ENCODE peak calls at places on chromosome 16, in nine cellular contexts. K is left lung, U is SJSA1, M is stomach, W is neural progenitor cell, A is adrenal gland, N is A549, P is astrocyte, B is heart left ventricle. Y is an unnamed sample.

GRCh38 chr16:55037051-55037450 is 106.4 kb downstream of the IRX5 start:
- DNase-seq in K (no peak), U (no peak), M (no peak), W (no peak), A (no peak), N (no peak), P (no peak), B (no peak), Y (no peak)

GRCh38 chr16:88374736-88375135 is 8.0 kb upstream of the ZNF469 start:
- DNase-seq in K (peak; percentile 10), U (no peak), M (no peak), W (no peak), A (no peak), N (no peak), P (no peak), B (peak; percentile 14), Y (peak; percentile 49)

GRCh38 chr16:565420-566330 is 1.1 kb upstream of the NHLRC4 start:
- DNase-seq in K (no peak), U (no peak), M (no peak), W (no peak), A (no peak), N (no peak), P (no peak), B (no peak), Y (no peak)

GRCh38 chr16:8402981-8403853 is 187.1 kb downstream of the TMEM114 start:
- DNase-seq in K (no peak), U (no peak), M (no peak), W (peak; percentile 30), A (no peak), N (no peak), P (no peak), B (no peak), Y (no peak)

GRCh38 chr16:70709457-70709856 is 23.6 kb upstream of the MTSS2 start:
- DNase-seq in K (no peak), U (no peak), M (no peak), W (no peak), A (no peak), N (no peak), P (no peak), B (no peak), Y (no peak)

GRCh38 chr16:30535106-30535776 is 583 bp upstream of the ZNF747 start:
- DNase-seq in K (no peak), U (peak; percentile 35), M (no peak), W (peak; percentile 41), A (no peak), N (no peak), P (no peak), B (no peak), Y (no peak)

GRCh38 chr16:56729351-56729735 is 586 bp upstream of the NUP93 start:
- DNase-seq in K (no peak), U (no peak), M (no peak), W (peak; percentile 31), A (peak; percentile 14), N (no peak), P (no peak), B (no peak), Y (no peak)

GRCh38 chr16:1775846-1776671 is 3.1 kb upstream of the MRPS34 start:
- DNase-seq in K (no peak), U (no peak), M (no peak), W (no peak), A (no peak), N (no peak), P (no peak), B (no peak), Y (no peak)

GRCh38 chr16:76265434-76266045 is 11.7 kb upstream of the CNTNAP4 start:
- DNase-seq in K (no peak), U (no peak), M (no peak), W (peak; percentile 67), A (peak; percentile 19), N (peak; percentile 3), P (no peak), B (no peak), Y (no peak)

GRCh38 chr16:87202346-87202745 is 114.8 kb downstream of the C16orf95 start:
- DNase-seq in K (no peak), U (peak; percentile 66), M (no peak), W (no peak), A (no peak), N (no peak), P (peak; percentile 70), B (no peak), Y (no peak)

GRCh38 chr16:56493131-56493530 is 26.7 kb downstream of the BBS2 start:
- DNase-seq in K (no peak), U (no peak), M (no peak), W (no peak), A (peak; percentile 38), N (no peak), P (no peak), B (no peak), Y (no peak)

GRCh38 chr16:28041615-28042014 is 21.9 kb downstream of the GSG1L start:
- DNase-seq in K (no peak), U (no peak), M (no peak), W (no peak), A (no peak), N (no peak), P (peak; percentile 4), B (no peak), Y (no peak)

GRCh38 chr16:1425616-1426370 is 5.1 kb upstream of the PERCC1 start:
- DNase-seq in K (no peak), U (no peak), M (no peak), W (no peak), A (no peak), N (no peak), P (no peak), B (no peak), Y (no peak)

GRCh38 chr16:26688105-26688504 is 378.6 kb upstream of the C16orf82 start:
- DNase-seq in K (no peak), U (no peak), M (no peak), W (peak; percentile 11), A (no peak), N (no peak), P (no peak), B (no peak), Y (no peak)

GRCh38 chr16:28082624-28083023 is 19.1 kb upstream of the GSG1L start:
- DNase-seq in K (no peak), U (no peak), M (no peak), W (peak; percentile 78), A (no peak), N (no peak), P (no peak), B (no peak), Y (no peak)

DNA sequence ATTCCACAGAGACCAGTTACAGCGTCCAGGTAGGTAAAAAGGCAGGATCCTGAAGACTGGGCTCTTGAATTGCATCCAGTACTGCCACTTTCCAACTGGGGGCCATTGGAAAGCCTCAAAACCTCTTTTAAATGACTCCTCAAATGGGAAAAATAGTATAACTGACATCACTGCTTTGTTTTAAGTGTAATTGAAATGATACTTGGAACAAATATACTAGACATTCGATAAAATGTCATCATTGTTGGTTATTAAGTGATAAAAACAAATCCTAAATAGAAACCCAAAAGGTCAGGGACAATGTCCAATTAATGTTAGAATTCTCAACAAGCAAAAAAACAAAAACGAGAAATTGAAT is 1.2 kb upstream of the COTL1 start:
- DNase-seq in K (no peak), U (no peak), M (no peak), W (no peak), A (no peak), N (no peak), P (no peak), B (no peak), Y (no peak)
- H3K27ac ChIP-seq in K (peak overlapping the region; percentile 90), U (peak overlapping the region; percentile 68), M (no peak overlapping the region), W (no peak overlapping the region), A (no peak overlapping the region), N (peak overlapping the region; percentile 82), P (peak overlapping the region; percentile 60), B (no peak overlapping the region), Y (no peak overlapping the region)

GRCh38 chr16:53130193-53131049 is 75.6 kb downstream of the CHD9 start:
- DNase-seq in K (peak; percentile 97), U (peak; percentile 98), M (peak; percentile 97), W (peak; percentile 97), A (peak; percentile 99), N (peak; percentile 96), P (peak; percentile 89), B (peak; percentile 98), Y (peak; percentile 99)
- H3K4me1 ChIP-seq in K (no peaks in the 10 kb centered on the region), U (peaks cover 23% of the 10 kb centered on the region), M (peaks cover 30% of the 10 kb centered on the region), W (no peaks in the 10 kb centered on the region), A (peaks cover 4% of the 10 kb centered on the region), N (peaks cover 29% of the 10 kb centered on the region), P (peaks cover 9% of the 10 kb centered on the region), B (peaks cover 10% of the 10 kb centered on the region), Y (no peaks in the 10 kb centered on the region)

GRCh38 chr16:66717776-66718175 is 21.2 kb upstream of the CMTM4 start:
- DNase-seq in K (no peak), U (no peak), M (no peak), W (no peak), A (no peak), N (no peak), P (no peak), B (no peak), Y (no peak)
- H3K27ac ChIP-seq in K (peak overlapping the region; percentile 23), U (no peak overlapping the region), M (no peak overlapping the region), W (no peak overlapping the region), A (no peak overlapping the region), N (no peak overlapping the region), P (peak overlapping the region; percentile 67), B (no peak overlapping the region), Y (no peak overlapping the region)

DNA sequence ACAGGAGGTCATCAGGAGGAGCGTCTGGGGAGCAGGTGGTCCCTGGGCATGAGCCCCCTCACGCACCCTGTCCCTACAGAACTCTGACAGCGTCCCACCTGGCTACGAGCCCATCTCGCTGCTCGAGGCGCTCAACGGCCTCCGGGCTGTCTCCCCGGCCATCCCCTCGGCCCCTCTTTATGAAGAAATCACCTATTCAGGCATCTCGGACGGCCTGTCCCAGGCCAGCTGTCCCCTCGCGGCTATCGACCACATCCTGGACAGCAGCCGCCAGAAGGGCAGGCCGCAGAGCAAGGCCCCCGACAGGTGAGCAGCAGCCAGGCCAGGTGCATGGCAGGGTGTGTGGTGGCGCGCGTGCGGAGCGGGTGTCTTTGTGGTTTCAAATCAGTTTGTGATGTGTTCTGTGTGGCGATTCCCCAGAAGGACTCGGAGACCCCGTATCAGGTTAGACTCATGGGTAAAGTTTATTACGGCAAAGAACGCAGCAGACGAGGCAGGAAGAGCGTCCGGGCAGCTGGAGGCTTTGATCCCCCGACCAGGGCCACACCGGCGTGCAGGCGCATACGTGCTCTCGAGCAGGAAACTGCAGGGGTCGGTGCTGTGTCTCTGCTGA is 11.8 kb upstream of the NUDT16L1 start:
- DNase-seq in K (no peak), U (no peak), M (no peak), W (no peak), A (no peak), N (no peak), P (no peak), B (no peak), Y (no peak)
- H3K4me1 ChIP-seq in K (peaks cover 4% of the 10 kb centered on the region), U (no peaks in the 10 kb centered on the region), M (peaks cover 31% of the 10 kb centered on the region), W (no peaks in the 10 kb centered on the region), A (peaks cover 13% of the 10 kb centered on the region), N (no peaks in the 10 kb centered on the region), P (peaks cover 3% of the 10 kb centered on the region), B (peaks cover 9% of the 10 kb centered on the region), Y (no peaks in the 10 kb centered on the region)